ENCODE peak calls at places on chromosome 12, in six cellular contexts. One of them, this sample, is unnamed. For H3K27me3, the result is how much of the 10 kb centered on the place peaks cover.

GRCh38 chr12:124545508-124546418 is 21.6 kb downstream of the NCOR2 start:
- DNase-seq in DND-41: no peak
- DNase-seq in PC-3: no peak
- DNase-seq in lung: no peak
- DNase-seq in CD4-positive, alpha-beta T cell: no peak
- DNase-seq in WERI-Rb-1: no peak
- DNase-seq in this sample: no peak

GRCh38 chr12:31736472-31736871 is 7.7 kb upstream of the AMN1 start:
- DNase-seq in DND-41: peak
- DNase-seq in WERI-Rb-1: no peak
- DNase-seq in CD4-positive, alpha-beta T cell: peak
- DNase-seq in lung: no peak
- DNase-seq in PC-3: peak
- DNase-seq in this sample: no peak

GRCh38 chr12:68423175-68423574 is 91.0 kb upstream of the MDM1 start:
- DNase-seq in DND-41: no peak
- DNase-seq in PC-3: no peak
- DNase-seq in lung: no peak
- DNase-seq in CD4-positive, alpha-beta T cell: no peak
- DNase-seq in WERI-Rb-1: no peak
- DNase-seq in this sample: peak

GRCh38 chr12:123106640-123107359 is 44.1 kb downstream of the PITPNM2 start:
- DNase-seq in lung: peak
- DNase-seq in DND-41: peak
- DNase-seq in PC-3: peak
- DNase-seq in WERI-Rb-1: no peak
- DNase-seq in CD4-positive, alpha-beta T cell: peak
- DNase-seq in this sample: no peak

GRCh38 chr12:45273717-45274271 is 57.9 kb downstream of the ANO6 start:
- DNase-seq in lung: peak
- DNase-seq in CD4-positive, alpha-beta T cell: no peak
- DNase-seq in PC-3: peak
- DNase-seq in WERI-Rb-1: no peak
- DNase-seq in DND-41: no peak
- DNase-seq in this sample: no peak

GRCh38 chr12:32025906-32026305 is 66.7 kb downstream of the RESF1 start:
- DNase-seq in DND-41: peak
- DNase-seq in WERI-Rb-1: no peak
- DNase-seq in lung: no peak
- DNase-seq in PC-3: no peak
- DNase-seq in CD4-positive, alpha-beta T cell: peak
- DNase-seq in this sample: no peak

GRCh38 chr12:62866451-62867082 is 68.4 kb downstream of the PPM1H start:
- DNase-seq in PC-3: peak
- DNase-seq in CD4-positive, alpha-beta T cell: no peak
- DNase-seq in DND-41: no peak
- DNase-seq in WERI-Rb-1: no peak
- DNase-seq in lung: no peak
- DNase-seq in this sample: peak

GRCh38 chr12:13504074-13504473 is 307.5 kb downstream of the EMP1 start:
- DNase-seq in lung: no peak
- DNase-seq in PC-3: peak
- DNase-seq in CD4-positive, alpha-beta T cell: no peak
- DNase-seq in WERI-Rb-1: no peak
- DNase-seq in DND-41: no peak
- DNase-seq in this sample: no peak

GRCh38 chr12:27521981-27522380 is 2.0 kb upstream of the PPFIBP1 start:
- DNase-seq in WERI-Rb-1: no peak
- DNase-seq in lung: no peak
- DNase-seq in CD4-positive, alpha-beta T cell: no peak
- DNase-seq in DND-41: no peak
- DNase-seq in PC-3: no peak
- DNase-seq in this sample: no peak

GRCh38 chr12:51183816-51184215 is 10.9 kb upstream of the TFCP2 start:
- DNase-seq in WERI-Rb-1: peak
- DNase-seq in PC-3: peak
- DNase-seq in DND-41: no peak
- DNase-seq in CD4-positive, alpha-beta T cell: no peak
- DNase-seq in lung: no peak
- DNase-seq in this sample: peak

GRCh38 chr12:123075092-123075491 is 75.8 kb downstream of the PITPNM2 start:
- DNase-seq in PC-3: no peak
- DNase-seq in DND-41: no peak
- DNase-seq in WERI-Rb-1: no peak
- DNase-seq in lung: no peak
- DNase-seq in CD4-positive, alpha-beta T cell: no peak
- DNase-seq in this sample: no peak

GRCh38 chr12:124242529-124243065 is 52.3 kb upstream of the RFLNA start:
- DNase-seq in CD4-positive, alpha-beta T cell: no peak
- DNase-seq in PC-3: no peak
- DNase-seq in WERI-Rb-1: no peak
- DNase-seq in lung: no peak
- DNase-seq in DND-41: no peak
- DNase-seq in this sample: no peak

GRCh38 chr12:108516511-108517275 is 1.6 kb downstream of the FICD start:
- DNase-seq in lung: no peak
- DNase-seq in WERI-Rb-1: peak
- DNase-seq in CD4-positive, alpha-beta T cell: no peak
- DNase-seq in DND-41: no peak
- DNase-seq in PC-3: peak
- DNase-seq in this sample: peak

GRCh38 chr12:5965950-5966383 is 20.9 kb upstream of the ANO2 start:
- DNase-seq in WERI-Rb-1: peak
- DNase-seq in lung: no peak
- DNase-seq in DND-41: peak
- DNase-seq in CD4-positive, alpha-beta T cell: peak
- DNase-seq in PC-3: peak
- DNase-seq in this sample: peak

DNA sequence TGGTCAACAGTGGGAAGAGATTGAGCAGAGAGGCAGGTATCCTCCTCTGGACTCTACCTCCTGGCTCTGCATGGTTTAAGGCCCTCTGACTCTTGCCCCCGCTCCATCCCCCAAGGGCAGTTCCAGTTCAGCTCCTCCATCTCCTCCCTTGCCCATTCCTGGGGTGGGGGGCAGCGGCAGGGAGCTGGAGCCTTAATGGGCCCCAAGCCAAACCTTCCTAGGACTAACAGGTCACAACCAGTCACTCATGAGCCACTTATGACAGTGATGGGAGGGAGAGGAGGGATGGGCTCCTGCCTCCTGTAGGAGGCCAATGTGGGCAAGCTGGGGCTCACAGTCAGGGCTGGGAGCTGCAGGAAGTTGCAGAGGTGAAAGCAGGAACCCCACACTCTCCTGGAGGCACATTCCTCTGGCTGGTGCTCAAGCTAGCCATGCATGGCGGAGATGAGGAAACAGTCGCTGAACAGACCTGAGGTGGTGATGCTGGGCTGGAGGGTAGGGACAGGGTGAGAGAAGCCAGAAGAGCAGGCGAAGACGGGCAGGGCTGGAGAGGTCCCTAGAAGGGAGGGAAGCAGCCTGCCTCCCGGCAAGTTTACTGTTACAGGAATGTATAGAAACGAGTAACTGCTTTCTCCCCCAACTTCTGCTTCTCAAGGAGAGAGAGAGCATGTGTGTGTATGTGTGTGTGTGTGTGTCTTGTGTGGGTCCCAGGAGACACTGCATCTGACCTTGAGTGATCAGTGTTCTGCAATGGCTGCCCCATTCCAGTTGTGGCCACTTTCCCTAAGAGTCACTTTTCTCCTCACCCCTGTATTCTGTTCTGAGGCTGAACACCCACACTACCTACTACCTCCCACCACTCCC is 5.0 kb upstream of the RAPGEF3 start:
- DNase-seq in lung: no peak
- DNase-seq in PC-3: no peak
- DNase-seq in CD4-positive, alpha-beta T cell: no peak
- DNase-seq in DND-41: no peak
- DNase-seq in WERI-Rb-1: no peak
- DNase-seq in this sample: no peak
- H3K27me3 ChIP-seq in lung: under half
- H3K27me3 ChIP-seq in PC-3: under half
- H3K27me3 ChIP-seq in CD4-positive, alpha-beta T cell: under half
- H3K27me3 ChIP-seq in DND-41: under half
- H3K27me3 ChIP-seq in WERI-Rb-1: under half
- H3K27me3 ChIP-seq in this sample: under half

GRCh38 chr12:66636771-66637170 is 42.1 kb downstream of the GRIP1 start:
- DNase-seq in CD4-positive, alpha-beta T cell: no peak
- DNase-seq in WERI-Rb-1: peak
- DNase-seq in DND-41: no peak
- DNase-seq in PC-3: no peak
- DNase-seq in lung: no peak
- DNase-seq in this sample: no peak
- H3K27me3 ChIP-seq in CD4-positive, alpha-beta T cell: under half
- H3K27me3 ChIP-seq in WERI-Rb-1: under half
- H3K27me3 ChIP-seq in DND-41: under half
- H3K27me3 ChIP-seq in PC-3: under half
- H3K27me3 ChIP-seq in lung: under half
- H3K27me3 ChIP-seq in this sample: under half

GRCh38 chr12:76847260-76847659 is 31.6 kb downstream of the CSRP2 start:
- DNase-seq in lung: no peak
- DNase-seq in CD4-positive, alpha-beta T cell: no peak
- DNase-seq in PC-3: no peak
- DNase-seq in DND-41: no peak
- DNase-seq in WERI-Rb-1: no peak
- DNase-seq in this sample: no peak

DNA sequence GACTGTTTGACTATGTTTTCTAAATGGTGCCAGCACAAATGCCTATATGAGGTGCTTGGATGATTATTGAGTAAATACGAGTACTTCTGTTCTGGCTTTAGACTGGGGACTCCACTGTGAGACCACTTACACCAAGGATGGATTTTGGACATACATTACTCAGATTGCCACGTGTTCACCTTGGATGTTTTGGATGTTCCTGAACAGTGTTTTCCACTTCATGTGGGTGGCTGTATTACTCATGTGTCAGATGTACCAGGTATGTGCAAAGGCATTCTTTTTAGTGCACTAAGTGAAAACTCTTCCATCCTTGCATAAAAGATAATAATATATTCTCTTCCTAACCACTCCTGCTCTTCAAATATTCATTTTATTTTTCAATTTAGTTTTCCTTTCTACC is 30.7 kb downstream of the CSRP2 start:
- DNase-seq in lung: no peak
- DNase-seq in CD4-positive, alpha-beta T cell: no peak
- DNase-seq in DND-41: no peak
- DNase-seq in PC-3: no peak
- DNase-seq in WERI-Rb-1: no peak
- DNase-seq in this sample: no peak
- H3K27me3 ChIP-seq in lung: under half
- H3K27me3 ChIP-seq in CD4-positive, alpha-beta T cell: under half
- H3K27me3 ChIP-seq in DND-41: under half
- H3K27me3 ChIP-seq in PC-3: under half
- H3K27me3 ChIP-seq in WERI-Rb-1: under half
- H3K27me3 ChIP-seq in this sample: under half

GRCh38 chr12:53990311-53991076 is 5.5 kb downstream of the HOXC10 start:
- DNase-seq in lung: no peak
- DNase-seq in CD4-positive, alpha-beta T cell: no peak
- DNase-seq in DND-41: no peak
- DNase-seq in WERI-Rb-1: no peak
- DNase-seq in PC-3: peak
- DNase-seq in this sample: no peak
- H3K27me3 ChIP-seq in lung: under half
- H3K27me3 ChIP-seq in CD4-positive, alpha-beta T cell: half or more
- H3K27me3 ChIP-seq in DND-41: half or more
- H3K27me3 ChIP-seq in WERI-Rb-1: under half
- H3K27me3 ChIP-seq in PC-3: under half
- H3K27me3 ChIP-seq in this sample: half or more